ENCODE peak calls at places on chromosomes 2 and 18, in six cellular contexts. X is activated T-cell treated with anti-CD3 and anti-CD28 coated beads, Interleukin-2, amount 50 U/mL, for 4 hours; E is left lung; W is stimulated activated naive CD8-positive, alpha-beta T cell treated with anti-CD3 and anti-CD28 coated beads, Interleukin-15, amount 100 ng/mL, for 72 hours; S is natural killer cell; I is gastrocnemius medialis. R is an unnamed sample.

GRCh38 chr2:141242008-141242407 is 888.8 kb downstream of the LRP1B start:
- ATAC-seq in X (no peak), E (no peak), W (no peak), S (no peak), I (no peak), R (no peak)

GRCh38 chr18:76386071-76386470 is 109.0 kb downstream of the ZNF516 start:
- ATAC-seq in X (no peak), E (no peak), W (no peak), S (no peak), I (no peak), R (no peak)

GRCh38 chr2:230161180-230161579 is 58.6 kb downstream of the SP110 start:
- ATAC-seq in X (no peak), E (no peak), W (peak; percentile 80), S (no peak), I (no peak), R (no peak)

GRCh38 chr2:240304746-240305161 is 130.7 kb upstream of the GPC1 start:
- ATAC-seq in X (no peak), E (no peak), W (no peak), S (no peak), I (no peak), R (no peak)

GRCh38 chr2:129302106-129302505 is 677.4 kb upstream of the RAB6C start:
- ATAC-seq in X (no peak), E (no peak), W (no peak), S (no peak), I (peak; percentile 80), R (no peak)

GRCh38 chr18:42413870-42414269 is 458.8 kb downstream of the PIK3C3 start:
- ATAC-seq in X (no peak), E (peak; percentile 71), W (no peak), S (no peak), I (no peak), R (no peak)

GRCh38 chr2:218878941-218879761 is 1.5 kb upstream of the WNT10A start:
- ATAC-seq in X (no peak), E (no peak), W (no peak), S (no peak), I (no peak), R (no peak)

GRCh38 chr18:76687271-76688006 is 134.9 kb upstream of the ZNF236 start:
- ATAC-seq in X (peak; percentile 59), E (peak; percentile 73), W (peak; percentile 79), S (no peak), I (no peak), R (peak; percentile 14)

GRCh38 chr18:4510709-4511108 is 55.6 kb upstream of the DLGAP1 start:
- ATAC-seq in X (no peak), E (peak; percentile 53), W (peak; percentile 99), S (peak; percentile 73), I (no peak), R (peak; percentile 98)